ENCODE peak calls at places on chromosome 5, in seven cellular contexts. V is activated T-helper 1 cell treated with anti-CD3 and anti-CD28 coated beads, Interleukin-2, amount 50 U/mL, for 16 hours; N is hepatocyte; X is NCI-H1105; D is RWPE1; A is testis; R is stimulated activated CD4-positive, alpha-beta T cell treated with anti-CD3 and anti-CD28 coated beads, Interleukin-15, amount 100 ng/mL, for 24 hours. F is an unnamed sample.

GRCh38 chr5:149803641-149804468 is 73.7 kb downstream of the PPARGC1B start:
- DNase-seq in V (no peak), N (no peak), X (no peak), D (no peak), A (no peak), R (no peak), F (no peak)

GRCh38 chr5:149220750-149221149 is 50.9 kb upstream of the AFAP1L1 start:
- DNase-seq in V (no peak), N (no peak), X (no peak), D (no peak), A (no peak), R (no peak), F (no peak)

GRCh38 chr5:58002318-58002717 is 457.6 kb downstream of the PLK2 start:
- DNase-seq in V (no peak), N (no peak), X (no peak), D (peak), A (no peak), R (no peak), F (no peak)

GRCh38 chr5:9498541-9499497 is 47.1 kb downstream of the SEMA5A start:
- DNase-seq in V (no peak), N (peak), X (no peak), D (peak), A (no peak), R (peak), F (no peak)

GRCh38 chr5:81830602-81831001 is 79.7 kb upstream of the SSBP2 start:
- DNase-seq in V (no peak), N (no peak), X (no peak), D (no peak), A (no peak), R (no peak), F (no peak)

GRCh38 chr5:124871299-124871698 is 124.9 kb upstream of the ZNF608 start:
- DNase-seq in V (no peak), N (no peak), X (peak), D (no peak), A (no peak), R (no peak), F (no peak)

GRCh38 chr5:54754878-54755277 is 230.5 kb downstream of the ESM1 start:
- DNase-seq in V (no peak), N (no peak), X (no peak), D (no peak), A (no peak), R (no peak), F (no peak)

GRCh38 chr5:146015001-146015400 is 78.6 kb downstream of the SH3RF2 start:
- DNase-seq in V (no peak), N (no peak), X (no peak), D (no peak), A (no peak), R (no peak), F (no peak)

F was measured in NCI-H774.